ENCODE peak calls at places on chromosomes 5 and 9, in four cellular contexts. Y, L, M and B are unnamed samples.

GRCh38 chr9:133703571-133704399 is 34.4 kb downstream of the SARDH start:
- DNase-seq in Y (no peak), L (no peak), M (no peak), B (no peak)

GRCh38 chr9:35114921-35115341 is 731 bp downstream of the ATOSB start:
- DNase-seq in Y (peak; percentile 14), L (no peak), M (peak; percentile 47), B (no peak)

GRCh38 chr9:17349816-17350215 is 215.0 kb downstream of the CNTLN start:
- DNase-seq in Y (no peak), L (peak; percentile 71), M (no peak), B (no peak)

GRCh38 chr5:71748360-71748759 is 29.3 kb downstream of the CARTPT start:
- DNase-seq in Y (no peak), L (no peak), M (no peak), B (no peak)

GRCh38 chr5:77168884-77169254 is 41.6 kb upstream of the PDE8B start:
- DNase-seq in Y (peak; percentile 32), L (no peak), M (no peak), B (no peak)

GRCh38 chr5:36685631-36686147 is 79.3 kb downstream of the SLC1A3 start:
- DNase-seq in Y (no peak), L (no peak), M (no peak), B (no peak)

GRCh38 chr9:19471737-19472648 is 63.2 kb downstream of the ACER2 start:
- DNase-seq in Y (peak; percentile 70), L (peak; percentile 33), M (peak; percentile 61), B (no peak)

GRCh38 chr5:153900703-153901395 is 137.9 kb downstream of the FAM114A2 start:
- DNase-seq in Y (no peak), L (peak; percentile 75), M (no peak), B (peak; percentile 75)

GRCh38 chr9:35322075-35322885 is 160.5 kb downstream of the UNC13B start:
- DNase-seq in Y (no peak), L (no peak), M (no peak), B (no peak)

GRCh38 chr5:156328176-156328575 is 1.2 kb downstream of the SGCD start:
- DNase-seq in Y (no peak), L (peak; percentile 10), M (no peak), B (no peak)

GRCh38 chr5:111013011-111013410 is 58.5 kb upstream of the TSLP start:
- DNase-seq in Y (no peak), L (peak; percentile 29), M (no peak), B (no peak)

GRCh38 chr9:129834489-129835127 is 467 bp downstream of the C9orf78 start:
- DNase-seq in Y (no peak), L (no peak), M (no peak), B (no peak)

GRCh38 chr5:158824167-158824882 is 275.4 kb downstream of the EBF1 start:
- DNase-seq in Y (no peak), L (no peak), M (no peak), B (no peak)

GRCh38 chr5:126274396-126274795 is 148.8 kb upstream of the GRAMD2B start:
- DNase-seq in Y (no peak), L (no peak), M (no peak), B (no peak)

GRCh38 chr9:20112367-20112766 is 323.5 kb upstream of the SLC24A2 start:
- DNase-seq in Y (no peak), L (no peak), M (no peak), B (no peak)

GRCh38 chr5:160165137-160166068 is 46.2 kb upstream of the PWWP2A start:
- DNase-seq in Y (no peak), L (peak; percentile 98), M (peak; percentile 86), B (peak; percentile 90)

GRCh38 chr5:168899673-168900072 is 320.5 kb upstream of the PANK3 start:
- DNase-seq in Y (no peak), L (no peak), M (no peak), B (no peak)

GRCh38 chr9:71353723-71354122 is 232.3 kb upstream of the TRPM3 start:
- DNase-seq in Y (no peak), L (peak; percentile 18), M (no peak), B (no peak)

GRCh38 chr9:131406567-131407436 is 12.9 kb downstream of the PRRC2B start:
- DNase-seq in Y (peak; percentile 8), L (no peak), M (peak; percentile 69), B (no peak)

GRCh38 chr9:107043886-107044285 is 180.9 kb downstream of the ZNF462 start:
- DNase-seq in Y (no peak), L (no peak), M (peak; percentile 4), B (no peak)

GRCh38 chr9:110650991-110651411 is 17.6 kb upstream of the MUSK start:
- DNase-seq in Y (no peak), L (peak; percentile 99), M (peak; percentile 80), B (no peak)

GRCh38 chr9:110655723-110656641 is 12.6 kb upstream of the MUSK start:
- DNase-seq in Y (no peak), L (peak; percentile 58), M (no peak), B (no peak)

GRCh38 chr9:110648698-110649097 is 19.9 kb upstream of the MUSK start:
- DNase-seq in Y (peak; percentile 7), L (no peak), M (no peak), B (no peak)

DNA sequence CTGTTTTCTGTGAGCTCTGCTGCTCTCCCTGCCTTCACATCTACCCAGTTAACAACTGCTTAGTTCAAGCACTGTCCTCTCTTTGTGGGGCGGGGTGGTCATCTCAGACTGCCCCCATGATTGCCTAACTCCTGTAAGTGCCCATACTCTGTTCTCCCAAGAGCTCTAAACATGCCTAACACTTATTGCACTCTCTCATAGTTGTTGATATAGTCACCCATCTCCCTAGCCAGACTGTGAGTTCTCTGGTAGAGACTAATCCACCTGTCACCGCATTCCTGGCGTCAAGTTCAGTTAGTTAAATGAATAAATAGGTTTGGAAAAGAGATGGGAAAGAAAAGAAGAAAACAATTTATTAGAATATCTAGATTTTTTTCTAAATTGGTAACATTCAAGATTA is 18.3 kb upstream of the MUSK start:
- DNase-seq in Y (no peak), L (peak; percentile 93), M (no peak), B (no peak)
- H3K9me1 ChIP-seq in Y (no peaks in the 10 kb centered on the region), L (peaks cover 15% of the 10 kb centered on the region), M (no peaks in the 10 kb centered on the region), B (no peaks in the 10 kb centered on the region)

GRCh38 chr5:85921590-85921989 is 696.2 kb upstream of the COX7C start:
- DNase-seq in Y (no peak), L (no peak), M (no peak), B (no peak)
- H3K9me1 ChIP-seq in Y (no peaks in the 10 kb centered on the region), L (no peaks in the 10 kb centered on the region), M (no peaks in the 10 kb centered on the region), B (no peaks in the 10 kb centered on the region)

GRCh38 chr5:39138892-39139291 is 64.7 kb upstream of the RICTOR start:
- DNase-seq in Y (no peak), L (peak; percentile 92), M (peak; percentile 77), B (peak; percentile 54)
- H3K9me1 ChIP-seq in Y (no peaks in the 10 kb centered on the region), L (no peaks in the 10 kb centered on the region), M (no peaks in the 10 kb centered on the region), B (no peaks in the 10 kb centered on the region)

DNA sequence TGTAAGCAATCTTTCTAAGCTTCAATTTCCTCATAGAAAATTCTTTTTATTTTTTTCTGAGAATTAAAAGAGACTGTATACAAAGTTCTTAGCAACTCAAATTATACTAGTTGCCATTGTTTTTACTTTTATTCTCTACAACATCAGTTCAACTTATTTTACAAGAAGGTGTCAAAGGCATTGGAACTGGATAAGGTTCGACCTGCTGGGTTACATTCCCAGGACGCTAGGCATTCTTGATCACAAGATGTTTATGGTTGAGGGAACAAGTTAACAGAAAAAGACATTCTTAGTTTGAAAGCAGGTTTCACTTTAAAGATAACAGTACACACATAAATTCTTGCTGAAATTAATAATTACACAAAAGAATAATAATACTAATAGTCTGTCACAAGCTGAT is 163.5 kb upstream of the SNX2 start:
- DNase-seq in Y (no peak), L (no peak), M (no peak), B (no peak)
- H3K9me1 ChIP-seq in Y (no peaks in the 10 kb centered on the region), L (no peaks in the 10 kb centered on the region), M (no peaks in the 10 kb centered on the region), B (no peaks in the 10 kb centered on the region)

DNA sequence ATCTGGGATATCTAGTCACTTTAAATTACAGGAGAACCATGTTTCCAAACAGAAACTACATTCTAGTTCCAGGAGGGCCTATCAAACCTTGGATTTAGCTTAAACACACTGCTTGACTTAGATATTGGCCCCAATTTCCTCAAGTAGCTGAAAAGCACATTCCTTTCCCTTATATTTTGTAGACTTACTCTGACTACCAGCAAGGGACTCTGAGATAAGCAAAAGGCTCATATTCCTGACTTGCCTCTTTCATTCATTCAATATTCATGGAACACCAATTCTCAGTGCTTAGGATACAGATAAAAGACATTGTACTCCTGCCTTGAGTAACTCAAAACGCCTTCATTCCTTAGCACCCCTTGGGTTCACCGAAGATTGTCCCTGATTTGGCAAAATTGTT is 11.8 kb downstream of the NR6A1 start:
- DNase-seq in Y (no peak), L (no peak), M (no peak), B (no peak)
- H3K9me1 ChIP-seq in Y (no peaks in the 10 kb centered on the region), L (no peaks in the 10 kb centered on the region), M (no peaks in the 10 kb centered on the region), B (no peaks in the 10 kb centered on the region)

GRCh38 chr9:135570456-135570855 is 8.9 kb downstream of the PAEP start:
- DNase-seq in Y (no peak), L (no peak), M (no peak), B (no peak)
- H3K9me1 ChIP-seq in Y (no peaks in the 10 kb centered on the region), L (no peaks in the 10 kb centered on the region), M (no peaks in the 10 kb centered on the region), B (no peaks in the 10 kb centered on the region)

DNA sequence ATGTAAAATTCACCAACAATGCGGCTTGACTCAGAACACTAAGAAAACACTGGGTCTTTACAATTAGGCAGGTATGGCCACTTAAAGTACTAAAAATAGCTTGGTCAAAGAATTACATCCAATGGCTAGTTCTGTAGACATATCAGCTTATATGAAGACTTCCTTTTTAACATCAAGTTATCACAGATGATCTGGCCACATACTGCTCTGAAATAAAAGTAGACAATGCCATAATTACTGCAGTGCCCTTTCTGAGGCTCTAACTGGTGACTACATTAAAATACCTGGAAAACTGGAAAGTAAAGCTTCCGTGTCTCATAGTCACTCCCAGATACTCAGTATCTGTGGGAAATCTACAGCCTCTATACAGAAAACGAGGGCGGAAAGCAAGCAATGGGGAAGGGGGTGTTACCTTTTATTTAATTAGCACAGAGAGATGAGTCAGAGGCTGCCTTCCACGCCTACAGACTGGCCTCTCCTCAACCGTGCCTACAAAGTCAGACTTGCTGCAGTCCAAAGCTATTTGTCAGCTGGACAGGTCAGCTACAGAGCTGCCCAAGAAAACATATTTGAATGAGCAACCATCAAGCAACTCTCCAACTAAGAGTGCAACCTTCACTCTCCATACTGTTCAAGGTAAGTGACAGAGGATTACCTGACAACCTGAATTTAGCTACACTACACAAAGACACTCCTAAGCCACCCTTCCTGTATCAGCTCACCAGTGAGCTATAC is 8.7 kb downstream of the SERINC5 start:
- DNase-seq in Y (peak; percentile 85), L (peak; percentile 91), M (peak; percentile 87), B (peak; percentile 71)
- H3K9me1 ChIP-seq in Y (no peaks in the 10 kb centered on the region), L (peaks cover 6% of the 10 kb centered on the region), M (no peaks in the 10 kb centered on the region), B (peaks cover under 1% of the 10 kb centered on the region)

GRCh38 chr9:122468735-122469134 is 9.0 kb downstream of the OR1J1 start:
- DNase-seq in Y (no peak), L (peak; percentile 83), M (no peak), B (no peak)

GRCh38 chr9:122477346-122477745 is 380 bp downstream of the OR1J1 start:
- DNase-seq in Y (no peak), L (no peak), M (no peak), B (no peak)

GRCh38 chr9:122475717-122476116 is 2.0 kb downstream of the OR1J1 start:
- DNase-seq in Y (no peak), L (peak; percentile 33), M (no peak), B (no peak)

GRCh38 chr9:122477826-122478225 is at the start of gene OR1J1:
- DNase-seq in Y (no peak), L (no peak), M (no peak), B (no peak)

DNA sequence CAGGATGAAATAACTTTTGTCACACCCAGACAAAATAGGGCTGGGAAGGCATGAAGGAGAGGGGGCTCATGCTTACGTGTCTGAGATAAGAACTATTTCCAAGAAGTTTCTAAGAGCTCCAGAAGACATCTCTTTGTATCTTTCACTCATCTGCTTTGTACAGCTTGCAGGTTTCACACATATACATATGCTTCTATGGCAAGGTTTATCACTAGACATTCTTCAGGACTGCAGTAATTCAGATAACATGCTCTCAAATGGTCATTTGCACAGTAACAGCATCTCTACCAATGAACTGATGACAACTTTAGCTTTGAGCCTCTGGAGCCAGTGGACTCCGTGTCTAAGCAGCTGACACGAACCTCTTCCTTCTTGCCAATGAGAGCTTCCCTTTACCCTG is 3.2 kb downstream of the OR1J1 start:
- DNase-seq in Y (no peak), L (peak; percentile 12), M (no peak), B (no peak)
- H3K9me1 ChIP-seq in Y (no peaks in the 10 kb centered on the region), L (no peaks in the 10 kb centered on the region), M (no peaks in the 10 kb centered on the region), B (no peaks in the 10 kb centered on the region)